ENCODE peak calls at places on chromosomes 7 and 10, in nine cellular contexts. C is tibial nerve; T is thoracic aorta; E is left lung; M is spleen; K is NT2/D1; L is CD4-positive, CD25-positive, alpha-beta regulatory T cell; U is IMR-90; F is gastrocnemius medialis. B is an unnamed sample. For H3K9me3, the result is how much of the 10 kb centered on the place peaks cover.

GRCh38 chr7:35604595-35604994 is 90.3 kb downstream of the HERPUD2 start:
- DNase-seq in C (no peak), T (no peak), E (no peak), M (no peak), K (no peak), L (no peak), U (no peak), F (no peak), B (no peak)

GRCh38 chr10:14389981-14390590 is 59.4 kb upstream of the FRMD4A start:
- DNase-seq in C (no peak), T (no peak), E (no peak), M (no peak), K (no peak), L (no peak), U (no peak), F (no peak), B (no peak)

GRCh38 chr7:29914180-29914579 is 75.4 kb downstream of the SCRN1 start:
- DNase-seq in C (no peak), T (no peak), E (no peak), M (no peak), K (no peak), L (no peak), U (no peak), F (no peak), B (no peak)

GRCh38 chr7:24786941-24787340 is 29.7 kb upstream of the GSDME start:
- DNase-seq in C (no peak), T (peak), E (peak), M (no peak), K (no peak), L (no peak), U (peak), F (peak), B (no peak)

GRCh38 chr7:5282464-5283316 is at the start of gene SLC29A4:
- DNase-seq in C (no peak), T (no peak), E (peak), M (no peak), K (no peak), L (no peak), U (no peak), F (no peak), B (no peak)

GRCh38 chr7:47970750-47971149 is 8.7 kb downstream of the HUS1 start:
- DNase-seq in C (no peak), T (no peak), E (no peak), M (no peak), K (no peak), L (no peak), U (peak), F (no peak), B (no peak)

GRCh38 chr10:89525556-89525955 is 9.8 kb downstream of the SLC16A12 start:
- DNase-seq in C (no peak), T (no peak), E (no peak), M (no peak), K (no peak), L (no peak), U (no peak), F (no peak), B (no peak)

GRCh38 chr7:118220583-118220982 is 3.9 kb upstream of the ANKRD7 start:
- DNase-seq in C (no peak), T (no peak), E (no peak), M (no peak), K (no peak), L (no peak), U (no peak), F (no peak), B (no peak)

GRCh38 chr7:74464931-74465906 is 11.5 kb downstream of the GTF2IRD1 start:
- DNase-seq in C (no peak), T (no peak), E (no peak), M (no peak), K (no peak), L (no peak), U (no peak), F (no peak), B (no peak)

GRCh38 chr10:124158592-124158991 is 65.2 kb upstream of the CHST15 start:
- DNase-seq in C (no peak), T (no peak), E (no peak), M (no peak), K (no peak), L (no peak), U (no peak), F (peak), B (no peak)

GRCh38 chr10:3294919-3295318 is 122.3 kb upstream of the PITRM1 start:
- DNase-seq in C (no peak), T (no peak), E (no peak), M (no peak), K (no peak), L (no peak), U (no peak), F (no peak), B (no peak)

GRCh38 chr7:157943561-157943960 is 606.8 kb downstream of the DNAJB6 start:
- DNase-seq in C (no peak), T (no peak), E (no peak), M (no peak), K (no peak), L (no peak), U (no peak), F (no peak), B (no peak)

GRCh38 chr7:157944051-157944450 is 607.2 kb downstream of the DNAJB6 start:
- DNase-seq in C (no peak), T (no peak), E (no peak), M (no peak), K (no peak), L (no peak), U (no peak), F (no peak), B (no peak)

GRCh38 chr7:157945401-157945800 is 608.6 kb downstream of the DNAJB6 start:
- DNase-seq in C (no peak), T (no peak), E (no peak), M (no peak), K (no peak), L (no peak), U (no peak), F (no peak), B (no peak)

GRCh38 chr7:157946398-157947060 is 609.7 kb downstream of the DNAJB6 start:
- DNase-seq in C (no peak), T (no peak), E (no peak), M (no peak), K (no peak), L (no peak), U (no peak), F (no peak), B (no peak)

GRCh38 chr7:157944734-157945291 is 608.0 kb downstream of the DNAJB6 start:
- DNase-seq in C (no peak), T (no peak), E (no peak), M (no peak), K (no peak), L (no peak), U (no peak), F (no peak), B (no peak)
- H3K9me3 ChIP-seq in C (under half), T (under half), E (under half), M (under half), K (under half), L (under half), U (half or more), F (under half), B (under half)

GRCh38 chr7:64504581-64505120 is 58.2 kb downstream of the ZNF680 start:
- DNase-seq in C (no peak), T (no peak), E (no peak), M (no peak), K (no peak), L (no peak), U (no peak), F (no peak), B (no peak)
- H3K9me3 ChIP-seq in C (under half), T (half or more), E (under half), M (half or more), K (under half), L (half or more), U (under half), F (under half), B (under half)

GRCh38 chr10:130362308-130362761 is 226.1 kb downstream of the GLRX3 start:
- DNase-seq in C (no peak), T (no peak), E (no peak), M (no peak), K (no peak), L (no peak), U (no peak), F (no peak), B (no peak)
- H3K9me3 ChIP-seq in C (under half), T (under half), E (under half), M (under half), K (under half), L (under half), U (half or more), F (under half), B (under half)

DNA sequence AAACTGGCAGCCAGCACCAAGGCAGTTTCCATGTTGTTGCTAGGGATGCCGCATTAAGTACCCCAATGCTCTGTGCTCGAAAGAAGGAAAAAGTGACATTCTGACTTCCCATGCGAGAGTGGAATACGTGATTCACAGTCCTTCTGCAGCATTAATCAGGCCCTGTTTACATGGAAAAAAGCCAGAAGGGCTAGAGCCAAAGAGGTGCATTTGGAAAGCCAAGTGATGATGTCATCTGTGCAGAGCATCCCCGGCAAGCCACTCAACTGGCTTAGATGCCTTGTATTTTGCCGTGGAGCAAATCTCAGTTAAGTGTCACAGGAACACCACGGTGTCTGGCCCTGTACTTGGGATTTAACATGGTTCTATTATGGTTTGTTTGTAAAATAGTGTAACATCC is 258.4 kb downstream of the GATA3 start:
- DNase-seq in C (no peak), T (no peak), E (no peak), M (no peak), K (no peak), L (no peak), U (peak), F (no peak), B (no peak)
- H3K9me3 ChIP-seq in C (under half), T (under half), E (under half), M (under half), K (under half), L (under half), U (under half), F (under half), B (under half)